ENCODE peak calls at places on chromosomes 6 and 20, in six cellular contexts. G is nephron progenitor cell, T is GM06990, U is foreskin fibroblast, W is progenitor cell of endocrine pancreas, P is DND-41. E is an unnamed sample.

GRCh38 chr6:7216941-7217621 is 95.9 kb downstream of the SSR1 start:
- DNase-seq in T (no peak), U (no peak), G (no peak), P (no peak), W (no peak), E (no peak)

GRCh38 chr6:137856138-137856898 is 10.7 kb upstream of the TNFAIP3 start:
- DNase-seq in G (no peak), P (no peak), W (no peak), U (no peak), T (no peak), E (no peak)

GRCh38 chr6:139364302-139364981 is 10.0 kb downstream of the CITED2 start:
- DNase-seq in T (peak; percentile 6), W (no peak), G (peak; percentile 4), U (no peak), P (peak; percentile 19), E (peak; percentile 59)

GRCh38 chr20:35478804-35479472 is 23.5 kb downstream of the CEP250 start:
- DNase-seq in W (no peak), T (no peak), U (no peak), P (peak; percentile 52), G (no peak), E (no peak)

GRCh38 chr20:63739129-63740069 is at the start of gene SLC2A4RG:
- DNase-seq in P (peak; percentile 75), W (peak; percentile 51), T (peak; percentile 83), G (peak; percentile 84), U (peak; percentile 78), E (peak; percentile 75)

GRCh38 chr6:121506761-121507754 is 71.6 kb downstream of the GJA1 start:
- DNase-seq in G (no peak), T (no peak), P (no peak), U (peak; percentile 61), W (no peak), E (peak; percentile 96)

GRCh38 chr6:123681957-123682462 is 45.3 kb upstream of the TRDN start:
- DNase-seq in P (no peak), G (no peak), U (no peak), W (no peak), T (no peak), E (no peak)

GRCh38 chr6:84522135-84522535 is 242.3 kb downstream of the TBX18 start:
- DNase-seq in U (peak; percentile 90), G (no peak), T (no peak), P (no peak), W (no peak), E (peak; percentile 72)

GRCh38 chr6:28807682-28808280 is 116.0 kb downstream of the TRIM27 start:
- DNase-seq in W (no peak), P (peak; percentile 24), G (peak; percentile 72), U (no peak), T (peak; percentile 49), E (peak; percentile 33)

GRCh38 chr6:1312444-1313363 is 806 bp downstream of the FOXQ1 start:
- DNase-seq in U (peak; percentile 32), P (no peak), T (no peak), G (peak; percentile 54), W (no peak), E (peak; percentile 17)

GRCh38 chr20:62367483-62368302 is 581 bp upstream of the LAMA5 start:
- DNase-seq in P (no peak), T (no peak), W (no peak), G (peak; percentile 53), U (no peak), E (no peak)

GRCh38 chr20:48716086-48716485 is 111.7 kb downstream of the PREX1 start:
- DNase-seq in G (no peak), P (peak; percentile 90), T (peak; percentile 44), W (no peak), U (no peak), E (no peak)

GRCh38 chr6:54892831-54893230 is 46.3 kb downstream of the FAM83B start:
- DNase-seq in W (no peak), P (no peak), T (no peak), G (no peak), U (peak; percentile 69), E (peak; percentile 16)

GRCh38 chr6:113194090-113194489 is 663.1 kb upstream of the MARCKS start:
- DNase-seq in W (no peak), T (no peak), U (no peak), G (no peak), P (no peak), E (no peak)

DNA sequence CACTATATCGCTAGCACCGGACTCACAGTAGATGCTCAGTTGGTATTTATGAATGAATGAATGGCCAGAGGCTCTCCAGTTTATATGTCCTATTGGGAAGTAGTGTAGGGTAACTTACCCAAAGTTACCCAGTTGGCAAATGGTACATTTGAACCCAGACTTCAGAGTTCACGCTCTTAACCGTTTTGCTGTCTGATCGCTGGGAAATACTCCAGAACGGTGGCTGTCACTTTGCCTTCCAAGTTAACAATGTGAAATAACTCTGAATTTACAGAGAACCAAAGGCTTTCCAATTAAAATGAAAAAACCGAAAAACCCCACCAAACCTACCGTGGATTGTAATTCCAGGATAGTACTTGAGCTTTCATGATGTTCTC is 1.6 kb downstream of the VAPB start:
- DNase-seq in W (no peak), G (no peak), P (no peak), U (no peak), T (no peak), E (no peak)
- TF ChIP-seq CTCF in W (no peak), G (no peak), P (no peak), U (no peak), T (no peak), E (no peak)

DNA sequence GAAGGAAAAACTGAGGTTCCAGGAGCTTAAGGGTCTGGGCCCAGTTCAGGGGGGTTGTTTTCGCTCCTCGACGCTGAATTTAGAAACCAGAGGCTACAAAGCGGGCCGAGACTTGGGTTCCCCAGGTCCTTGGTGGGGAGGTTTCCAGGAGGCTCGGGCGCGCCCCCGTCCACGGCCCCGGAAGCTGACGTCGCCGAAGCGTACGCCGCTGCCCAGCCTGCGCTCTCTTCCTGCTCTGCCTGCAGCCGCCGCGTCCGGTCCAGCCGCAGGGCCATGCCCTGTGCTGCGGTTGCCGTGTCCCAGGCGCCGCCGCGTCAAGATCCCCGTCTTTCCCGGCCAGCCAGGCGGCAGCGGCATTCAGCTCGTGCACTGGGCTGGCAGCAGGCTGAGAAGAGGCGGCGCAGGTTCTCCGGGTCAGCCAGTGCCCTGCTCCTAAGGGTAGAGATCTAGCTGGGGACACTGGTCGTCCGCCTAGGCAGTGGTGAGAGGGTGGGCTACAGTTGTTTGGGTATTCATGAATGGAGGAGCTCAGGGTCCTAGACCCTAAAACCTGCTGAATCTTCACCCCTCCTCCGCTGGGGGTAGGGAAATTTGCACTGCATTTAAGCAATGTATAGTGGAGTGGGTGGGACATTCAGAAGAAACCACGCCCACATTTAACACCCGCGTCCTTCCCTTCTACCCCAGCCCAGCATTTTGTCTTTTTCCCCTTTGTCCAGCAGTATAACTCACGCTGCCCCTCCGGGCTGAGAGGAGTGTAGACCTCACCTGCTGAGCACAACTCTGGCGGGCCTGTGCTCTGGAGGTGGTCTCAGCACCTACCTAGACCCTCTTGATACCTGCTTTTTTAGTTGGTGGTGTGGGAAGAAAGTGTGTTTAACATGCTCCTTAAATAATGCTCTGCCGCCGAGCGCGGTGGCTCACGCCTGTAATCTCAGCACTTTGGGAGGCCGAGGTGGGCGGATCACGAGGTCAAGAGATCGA is 1.1 kb upstream of the TRIM26 start:
- DNase-seq in W (peak; percentile 30), P (peak; percentile 75), T (peak; percentile 89), G (peak; percentile 73), U (peak; percentile 72), E (peak; percentile 85)
- TF ChIP-seq CTCF in W (no peak), P (no peak), T (no peak), G (no peak), U (no peak), E (no peak)

GRCh38 chr6:166688901-166689300 is 61.9 kb upstream of the RPS6KA2 start:
- DNase-seq in P (no peak), W (no peak), U (no peak), G (no peak), T (no peak), E (no peak)
- TF ChIP-seq CTCF in P (no peak), W (no peak), U (no peak), G (no peak), T (no peak), E (no peak)

GRCh38 chr6:109628158-109629000 is 62.6 kb downstream of the AK9 start:
- DNase-seq in P (no peak), W (no peak), T (no peak), G (no peak), U (no peak), E (no peak)

GRCh38 chr6:109631403-109631802 is 59.6 kb downstream of the AK9 start:
- DNase-seq in T (no peak), W (no peak), U (no peak), G (no peak), P (no peak), E (no peak)

GRCh38 chr6:109632405-109632804 is 58.6 kb downstream of the AK9 start:
- DNase-seq in U (no peak), P (no peak), G (no peak), T (no peak), W (no peak), E (no peak)
- TF ChIP-seq CTCF in U (no peak), P (no peak), G (no peak), T (no peak), W (no peak), E (no peak)

GRCh38 chr20:41507851-41508250 is 110.3 kb downstream of the CHD6 start:
- DNase-seq in G (no peak), W (no peak), T (no peak), P (no peak), U (no peak), E (no peak)

GRCh38 chr20:41510224-41510623 is 108.0 kb downstream of the CHD6 start:
- DNase-seq in W (no peak), U (no peak), G (no peak), P (no peak), T (no peak), E (no peak)

GRCh38 chr20:41509801-41510200 is 108.4 kb downstream of the CHD6 start:
- DNase-seq in P (no peak), U (peak; percentile 70), W (no peak), G (no peak), T (no peak), E (peak; percentile 90)

GRCh38 chr20:41509316-41509715 is 108.9 kb downstream of the CHD6 start:
- DNase-seq in G (no peak), U (no peak), W (no peak), P (no peak), T (no peak), E (no peak)

DNA sequence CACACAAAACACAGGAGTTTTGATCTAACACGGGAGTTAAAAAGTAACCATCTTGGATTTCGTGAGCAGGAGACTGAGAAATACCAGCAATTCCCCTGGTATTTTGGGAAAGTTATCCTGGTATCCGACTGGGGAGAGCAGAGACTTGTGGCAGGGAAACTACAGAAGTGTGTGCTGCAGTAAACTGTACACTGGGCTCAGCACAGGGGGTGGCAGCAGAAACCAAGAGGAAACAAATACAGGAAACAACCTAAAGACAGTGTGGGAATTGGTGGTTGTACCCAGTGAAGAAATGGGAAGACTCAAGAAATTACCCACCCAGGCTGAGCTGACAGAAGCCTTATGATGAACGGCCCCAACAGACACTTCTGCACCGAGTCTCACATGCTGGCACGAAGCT is 109.8 kb downstream of the CHD6 start:
- DNase-seq in T (no peak), W (no peak), U (no peak), P (no peak), G (no peak), E (no peak)
- TF ChIP-seq CTCF in T (no peak), W (no peak), U (no peak), P (peak; percentile 3), G (no peak), E (no peak)

GRCh38 chr20:43442310-43442880 is 15.3 kb upstream of the SRSF6 start:
- DNase-seq in U (peak; percentile 10), G (no peak), W (no peak), P (no peak), T (no peak), E (no peak)
- TF ChIP-seq CTCF in U (peak; percentile 15), G (peak; percentile 11), W (peak; percentile 22), P (no peak), T (no peak), E (peak; percentile 37)

E was measured in fibroblast of villous mesenchyme.